ENCODE peak calls at places on chromosomes 11 and 22, in four cellular contexts. Y is cardiac muscle cell, O is small intestine, N is HCT116. T is an unnamed sample.

GRCh38 chr11:35478411-35479139 is 46.8 kb downstream of the PAMR1 start:
- DNase-seq in O (peak; percentile 72), N (no peak), Y (no peak), T (no peak)

GRCh38 chr11:19679952-19680823 is 32.4 kb upstream of the NAV2 start:
- DNase-seq in Y (peak; percentile 25), O (peak; percentile 6), N (peak; percentile 75), T (peak; percentile 77)

GRCh38 chr11:26150046-26150445 is 181.9 kb upstream of the ANO3 start:
- DNase-seq in N (no peak), Y (no peak), O (no peak), T (no peak)

GRCh38 chr11:82634091-82634490 is 99.6 kb downstream of the FAM181B start:
- DNase-seq in Y (no peak), O (no peak), N (no peak), T (no peak)

GRCh38 chr11:106461839-106462545 is 384.5 kb downstream of the AASDHPPT start:
- DNase-seq in Y (no peak), O (no peak), N (no peak), T (no peak)

GRCh38 chr11:36377759-36378553 is 81.9 kb downstream of the PRR5L start:
- DNase-seq in Y (no peak), N (no peak), O (no peak), T (no peak)

GRCh38 chr11:115462004-115462541 is 42.1 kb downstream of the CADM1 start:
- DNase-seq in N (no peak), O (no peak), Y (no peak), T (no peak)

GRCh38 chr11:45900916-45901617 is 6.0 kb downstream of the FREY1 start:
- DNase-seq in O (no peak), Y (no peak), N (no peak), T (no peak)

GRCh38 chr11:62666259-62666926 is 1.3 kb downstream of the CSKMT start:
- DNase-seq in Y (no peak), N (no peak), O (no peak), T (no peak)

GRCh38 chr11:15897211-15897960 is 459.0 kb downstream of the SOX6 start:
- DNase-seq in N (no peak), Y (no peak), O (no peak), T (no peak)

GRCh38 chr11:2538951-2539735 is 94.3 kb downstream of the KCNQ1 start:
- DNase-seq in N (no peak), Y (no peak), O (no peak), T (no peak)

GRCh38 chr11:15568440-15568839 is 453.7 kb downstream of the INSC start:
- DNase-seq in Y (no peak), O (no peak), N (no peak), T (no peak)

GRCh38 chr11:75066061-75066460 is 30.6 kb downstream of the OR2AT4 start:
- DNase-seq in Y (no peak), N (no peak), O (no peak), T (no peak)

GRCh38 chr11:82270870-82271269 is 462.8 kb downstream of the FAM181B start:
- DNase-seq in Y (no peak), N (no peak), O (no peak), T (no peak)

GRCh38 chr11:30710216-30710615 is 124.1 kb upstream of the MPPED2 start:
- DNase-seq in N (no peak), O (no peak), Y (no peak), T (peak; percentile 8)

GRCh38 chr11:3189193-3189843 is 24.2 kb upstream of the OSBPL5 start:
- DNase-seq in N (no peak), O (no peak), Y (peak; percentile 27), T (no peak)

GRCh38 chr22:27952091-27952490 is 33.0 kb upstream of the PITPNB start:
- DNase-seq in Y (no peak), O (no peak), N (no peak), T (no peak)

GRCh38 chr22:17370766-17371181 is 1.5 kb downstream of the CECR2 start:
- DNase-seq in Y (no peak), O (no peak), N (no peak), T (no peak)

GRCh38 chr11:35786918-35787557 is 124.5 kb downstream of the TRIM44 start:
- DNase-seq in Y (peak; percentile 64), O (no peak), N (no peak), T (no peak)

GRCh38 chr11:120168960-120169681 is 31.2 kb upstream of the TRIM29 start:
- DNase-seq in N (no peak), Y (peak; percentile 76), O (peak; percentile 55), T (peak; percentile 72)

GRCh38 chr11:64204464-64204989 is 2.0 kb upstream of the FERMT3 start:
- DNase-seq in Y (peak; percentile 92), N (peak; percentile 88), O (peak; percentile 93), T (peak; percentile 94)

GRCh38 chr11:86699036-86699791 is 26.8 kb upstream of the ME3 start:
- DNase-seq in Y (no peak), N (no peak), O (no peak), T (peak; percentile 26)

GRCh38 chr11:697811-698311 is 2.2 kb downstream of the TMEM80 start:
- DNase-seq in O (no peak), N (no peak), Y (no peak), T (no peak)

GRCh38 chr22:46084943-46085830 is 65.1 kb upstream of the PPARA start:
- DNase-seq in N (no peak), O (no peak), Y (no peak), T (peak; percentile 91)

GRCh38 chr11:7896026-7896785 is 34.9 kb downstream of the OR10A6 start:
- DNase-seq in N (no peak), O (no peak), Y (no peak), T (no peak)

GRCh38 chr11:44684886-44685285 is 41.9 kb upstream of the TSPAN18 start:
- DNase-seq in N (no peak), O (no peak), Y (no peak), T (no peak)

GRCh38 chr11:73274722-73275380 is 2.7 kb downstream of the P2RY6 start:
- DNase-seq in O (no peak), Y (no peak), N (no peak), T (no peak)

GRCh38 chr11:73273246-73273890 is 1.2 kb downstream of the P2RY6 start:
- DNase-seq in N (no peak), O (no peak), Y (no peak), T (no peak)

GRCh38 chr11:73277467-73277866 is 5.3 kb downstream of the P2RY6 start:
- DNase-seq in N (no peak), Y (no peak), O (no peak), T (no peak)

GRCh38 chr11:73272680-73273038 is 521 bp downstream of the P2RY6 start:
- DNase-seq in O (no peak), Y (no peak), N (no peak), T (no peak)

DNA sequence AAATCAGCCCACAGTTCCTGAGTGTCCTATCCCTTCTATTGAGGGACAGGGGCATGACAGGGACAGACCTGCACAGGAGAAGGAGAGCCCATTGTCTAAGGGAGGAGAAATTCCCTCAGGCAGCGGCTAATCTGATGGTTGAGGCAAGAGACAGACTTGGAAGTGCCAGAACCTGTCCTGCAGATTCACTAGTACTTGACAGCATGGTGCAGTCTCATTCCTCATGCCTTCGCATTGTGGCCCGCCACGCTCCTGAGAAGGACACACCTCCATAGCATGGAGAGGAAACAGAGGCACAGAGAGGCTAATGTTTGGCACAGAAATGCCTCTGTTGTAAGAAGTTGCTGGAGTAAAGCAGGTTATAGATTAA is 3.2 kb downstream of the P2RY6 start:
- DNase-seq in N (no peak), O (no peak), Y (no peak), T (no peak)
- H3K4me1 ChIP-seq in N (no peaks in the 10 kb centered on the region), O (peaks cover 12% of the 10 kb centered on the region), Y (peaks cover 4% of the 10 kb centered on the region), T (no peaks in the 10 kb centered on the region)

DNA sequence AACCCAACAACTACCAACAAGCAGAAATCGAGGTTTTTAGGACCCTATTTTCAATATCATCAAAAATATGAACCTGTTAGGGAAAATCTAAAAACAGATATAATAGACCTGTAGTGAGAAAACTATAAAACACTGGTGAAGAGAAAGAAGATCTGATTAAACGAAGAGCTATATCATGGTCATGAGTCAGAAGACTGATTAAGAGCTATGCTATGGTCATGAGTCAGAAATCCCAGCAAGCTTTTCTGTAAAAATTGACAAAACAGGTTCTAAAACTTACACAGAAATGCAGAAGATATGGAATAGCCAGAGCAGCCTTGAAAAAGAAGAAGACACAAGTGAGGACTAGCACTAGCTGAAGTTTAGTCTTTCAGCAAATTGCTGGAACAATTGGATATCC is 345.0 kb downstream of the TBC1D22A start:
- DNase-seq in N (peak; percentile 51), Y (no peak), O (no peak), T (no peak)
- H3K4me1 ChIP-seq in N (peaks cover 2% of the 10 kb centered on the region), Y (no peaks in the 10 kb centered on the region), O (no peaks in the 10 kb centered on the region), T (no peaks in the 10 kb centered on the region)

DNA sequence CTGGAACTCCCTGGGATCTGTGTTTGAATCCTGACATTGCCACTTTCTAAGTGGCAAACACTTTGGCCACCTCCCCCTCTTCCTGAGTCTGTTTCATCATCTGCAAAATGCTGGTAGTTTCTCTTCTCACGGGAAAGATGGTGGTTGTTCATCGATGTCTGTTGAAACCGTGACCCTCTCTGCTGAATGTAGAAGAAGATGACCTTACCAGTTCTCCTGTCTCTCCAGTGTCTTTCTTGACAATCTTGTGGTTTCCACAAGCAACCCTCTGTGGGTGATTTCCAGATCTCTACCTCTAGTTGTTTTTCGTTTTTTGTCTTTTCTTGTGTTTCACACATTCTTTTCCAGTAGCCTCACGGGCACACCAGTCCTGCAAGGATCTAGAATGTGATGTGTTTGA is 27.5 kb downstream of the ZBTB16 start:
- DNase-seq in O (no peak), N (no peak), Y (no peak), T (no peak)
- H3K4me1 ChIP-seq in O (no peaks in the 10 kb centered on the region), N (no peaks in the 10 kb centered on the region), Y (peaks cover 16% of the 10 kb centered on the region), T (peaks cover 53% of the 10 kb centered on the region)

GRCh38 chr11:67349036-67349435 is 4.3 kb downstream of the POLD4 start:
- DNase-seq in N (no peak), Y (no peak), O (no peak), T (no peak)
- H3K4me1 ChIP-seq in N (peaks cover 24% of the 10 kb centered on the region), Y (peaks cover 7% of the 10 kb centered on the region), O (peaks cover 6% of the 10 kb centered on the region), T (peaks cover 23% of the 10 kb centered on the region)

GRCh38 chr11:118222437-118222836 is 2.4 kb downstream of the JAML start:
- DNase-seq in O (no peak), N (no peak), Y (no peak), T (no peak)
- H3K4me1 ChIP-seq in O (no peaks in the 10 kb centered on the region), N (no peaks in the 10 kb centered on the region), Y (peaks cover 5% of the 10 kb centered on the region), T (no peaks in the 10 kb centered on the region)

GRCh38 chr11:17471501-17471900 is 5.1 kb downstream of the ABCC8 start:
- DNase-seq in O (no peak), Y (no peak), N (no peak), T (no peak)

GRCh38 chr11:17469998-17470397 is 6.6 kb downstream of the ABCC8 start:
- DNase-seq in O (no peak), N (no peak), Y (no peak), T (no peak)

GRCh38 chr11:17475666-17476316 is 854 bp downstream of the ABCC8 start:
- DNase-seq in Y (peak; percentile 13), O (no peak), N (no peak), T (no peak)

GRCh38 chr11:17472467-17472866 is 4.2 kb downstream of the ABCC8 start:
- DNase-seq in O (no peak), N (no peak), Y (no peak), T (no peak)

GRCh38 chr11:17473071-17473744 is 3.4 kb downstream of the ABCC8 start:
- DNase-seq in N (peak; percentile 68), Y (peak; percentile 65), O (no peak), T (no peak)
- H3K4me1 ChIP-seq in N (peaks cover 5% of the 10 kb centered on the region), Y (no peaks in the 10 kb centered on the region), O (no peaks in the 10 kb centered on the region), T (no peaks in the 10 kb centered on the region)

DNA sequence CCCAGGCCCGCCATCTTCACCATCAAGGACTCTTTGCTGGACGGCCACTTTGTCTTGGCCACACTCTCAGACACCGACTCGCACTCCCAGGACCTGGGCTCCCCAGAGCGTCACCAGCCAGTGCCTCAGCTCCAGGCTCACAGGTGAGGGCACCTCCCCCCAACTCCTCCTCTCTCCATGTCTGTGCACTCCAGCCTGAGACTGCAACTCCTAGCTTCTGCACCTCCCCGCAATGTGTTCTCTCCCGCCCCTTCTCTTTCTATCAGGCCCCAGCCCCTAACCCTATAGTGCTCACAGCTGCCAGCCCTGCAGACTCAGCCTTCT is 4.4 kb downstream of the RAD9A start:
- DNase-seq in O (no peak), N (no peak), Y (no peak), T (no peak)
- H3K4me1 ChIP-seq in O (peaks cover 3% of the 10 kb centered on the region), N (peaks cover 10% of the 10 kb centered on the region), Y (peaks cover 5% of the 10 kb centered on the region), T (peaks cover 22% of the 10 kb centered on the region)